ENCODE peak calls at places on chromosomes 7 and 10, in six cellular contexts. H is CD8-positive, alpha-beta memory T cell; U is NCI-H774; N is H4; G is activated T-helper 1 cell treated with anti-CD3 and anti-CD28 coated beads, Interleukin-2, amount 50 U/mL, for 16 hours; Z is CD4-positive, alpha-beta memory T cell. T is an unnamed sample.

GRCh38 chr10:131275691-131276090 is 35.8 kb downstream of the TCERG1L start:
- DNase-seq in G (no peak), U (no peak), N (no peak), Z (no peak), H (no peak), T (no peak)

GRCh38 chr7:29193316-29194205 is 1.0 kb upstream of the CHN2 start:
- DNase-seq in H (no peak), U (no peak), G (no peak), N (no peak), Z (no peak), T (no peak)

GRCh38 chr10:78688945-78689935 is 379.5 kb upstream of the ZMIZ1 start:
- DNase-seq in N (no peak), Z (no peak), U (no peak), G (no peak), H (no peak), T (peak; percentile 54)

GRCh38 chr7:34845666-34846361 is 187.8 kb downstream of the NPSR1 start:
- DNase-seq in G (no peak), Z (no peak), N (peak; percentile 91), H (no peak), U (peak; percentile 19), T (no peak)

GRCh38 chr10:43960477-43960876 is 311.8 kb upstream of the ZNF32 start:
- DNase-seq in H (no peak), Z (no peak), U (no peak), N (no peak), G (no peak), T (peak; percentile 17)

GRCh38 chr7:132084776-132085388 is 491.4 kb downstream of the PLXNA4 start:
- DNase-seq in Z (no peak), U (no peak), G (no peak), H (no peak), N (peak; percentile 54), T (no peak)

GRCh38 chr7:125573131-125573530 is 643.5 kb upstream of the POT1 start:
- DNase-seq in G (no peak), N (no peak), U (no peak), H (no peak), Z (no peak), T (no peak)

GRCh38 chr7:33981686-33982424 is 76.5 kb downstream of the BMPER start:
- DNase-seq in G (no peak), Z (no peak), N (no peak), H (no peak), U (no peak), T (no peak)

GRCh38 chr10:5040781-5041470 is 37.3 kb upstream of the AKR1C2 start:
- DNase-seq in G (no peak), U (no peak), Z (no peak), N (no peak), H (no peak), T (no peak)

GRCh38 chr7:130286881-130287280 is 6.1 kb upstream of the CPA4 start:
- DNase-seq in Z (no peak), G (no peak), H (no peak), N (no peak), U (no peak), T (no peak)

GRCh38 chr10:103758294-103758681 is 97.1 kb downstream of the SH3PXD2A start:
- DNase-seq in G (no peak), Z (no peak), H (no peak), U (no peak), N (no peak), T (no peak)

GRCh38 chr10:44278669-44279337 is 106.1 kb downstream of the CXCL12 start:
- DNase-seq in U (no peak), H (no peak), Z (no peak), G (no peak), N (peak; percentile 14), T (no peak)

T was measured in ureter.